ENCODE peak calls at places on chromosomes 4 and X, in five cellular contexts. J is NCI-H1092 treated with DMSO at 0.1 percent for 48 hours, D is posterior cingulate gyrus, M is fibroblast of pulmonary artery, X is HEK293T. I is an unnamed sample.
A peak's percentile ranks its signal among the peaks of the same experiment; 100 is the strongest.

GRCh38 chrX:125492439-125492838 is 172.8 kb downstream of the TEX13C start:
- DNase-seq in D (no peak), X (no peak), M (no peak), J (no peak), I (no peak)

GRCh38 chr4:53805291-53805690 is 214.0 kb upstream of the LNX1 start:
- DNase-seq in D (no peak), X (no peak), J (no peak), M (no peak), I (no peak)

GRCh38 chr4:53804719-53805118 is 213.4 kb upstream of the LNX1 start:
- DNase-seq in M (peak; percentile 28), J (no peak), X (peak; percentile 39), D (no peak), I (peak; percentile 43)

GRCh38 chrX:10769696-10770619 is 149.6 kb upstream of the MID1 start:
- DNase-seq in J (peak; percentile 95), X (no peak), M (peak; percentile 15), D (no peak), I (no peak)

GRCh38 chr4:107760281-107760947 is 40.4 kb upstream of the PAPSS1 start:
- DNase-seq in M (peak; percentile 45), D (no peak), J (no peak), X (no peak), I (no peak)

GRCh38 chr4:150418757-150419410 is 163.1 kb upstream of the MAB21L2 start:
- DNase-seq in M (no peak), J (no peak), X (no peak), D (no peak), I (no peak)

GRCh38 chrX:104112326-104112951 is at the start of gene ZCCHC18:
- DNase-seq in D (peak; percentile 88), X (peak; percentile 84), M (peak; percentile 57), J (peak; percentile 85), I (peak; percentile 78)

GRCh38 chrX:920234-920799 is 289.7 kb downstream of the SHOX start:
- DNase-seq in J (no peak), D (no peak), X (no peak), M (no peak), I (no peak)

GRCh38 chr4:129362685-129363274 is 266.8 kb downstream of the C4orf33 start:
- DNase-seq in X (peak; percentile 61), J (peak; percentile 82), M (peak; percentile 85), D (no peak), I (peak; percentile 45)

GRCh38 chr4:18322111-18322510 is 300.6 kb upstream of the LCORL start:
- DNase-seq in X (no peak), M (no peak), D (no peak), J (peak; percentile 86), I (no peak)

GRCh38 chr4:89528525-89529133 is 221.0 kb upstream of the GPRIN3 start:
- DNase-seq in M (no peak), J (no peak), X (no peak), D (no peak), I (no peak)

GRCh38 chr4:82219346-82219745 is 154.4 kb downstream of the HNRNPD start:
- DNase-seq in X (no peak), D (no peak), M (no peak), J (no peak), I (no peak)

GRCh38 chr4:51884606-51885005 is 41.7 kb downstream of the DCUN1D4 start:
- DNase-seq in M (no peak), X (no peak), J (no peak), D (no peak), I (no peak)

GRCh38 chrX:23616361-23616760 is 50.9 kb upstream of the PRDX4 start:
- DNase-seq in X (peak; percentile 44), J (peak; percentile 32), D (no peak), M (peak; percentile 45), I (peak; percentile 24)

GRCh38 chr4:36168127-36168898 is 76.0 kb downstream of the ARAP2 start:
- DNase-seq in X (no peak), M (peak; percentile 10), D (no peak), J (no peak), I (no peak)

GRCh38 chrX:24465524-24465850 is 401 bp downstream of the PDK3 start:
- DNase-seq in M (no peak), D (peak; percentile 70), J (no peak), X (no peak), I (no peak)

GRCh38 chrX:45358417-45358816 is 157.7 kb upstream of the DIPK2B start:
- DNase-seq in D (no peak), J (no peak), M (no peak), X (no peak), I (no peak)

GRCh38 chr4:122775039-122775438 is 42.5 kb downstream of the BBS12 start:
- DNase-seq in D (no peak), J (no peak), X (no peak), M (no peak), I (no peak)

GRCh38 chr4:3481783-3482397 is 18.8 kb downstream of the DOK7 start:
- DNase-seq in D (no peak), M (no peak), X (no peak), J (no peak), I (no peak)

GRCh38 chr4:76764251-76764650 is 133.7 kb downstream of the SOWAHB start:
- DNase-seq in J (no peak), D (no peak), X (no peak), M (peak; percentile 79), I (no peak)

GRCh38 chr4:182619659-182620058 is 297.5 kb downstream of the DCTD start:
- DNase-seq in D (no peak), M (no peak), J (no peak), X (no peak), I (no peak)

GRCh38 chrX:39253551-39253950 is 452.3 kb downstream of the MID1IP1 start:
- DNase-seq in D (no peak), X (no peak), J (no peak), M (no peak), I (no peak)

GRCh38 chr4:113899260-113900177 is 79.9 kb downstream of the ARSJ start:
- DNase-seq in X (no peak), M (no peak), J (no peak), D (no peak), I (peak; percentile 18)

I was measured in GM13977.